ENCODE peak calls at places on chromosomes 3 and 15, in six cellular contexts. S, B, Y, O, D and E are unnamed samples.

GRCh38 chr3:146131616-146132410 is 29.2 kb downstream of the PLOD2 start:
- DNase-seq in B (no peak), D (peak), S (no peak), O (peak), Y (peak), E (no peak)

GRCh38 chr3:23276913-23277658 is 74.0 kb downstream of the UBE2E2 start:
- DNase-seq in D (no peak), B (no peak), Y (no peak), S (no peak), O (no peak), E (no peak)

GRCh38 chr3:151084893-151085226 is 604 bp upstream of the MED12L start:
- DNase-seq in S (no peak), D (no peak), B (no peak), O (no peak), Y (no peak), E (no peak)

GRCh38 chr3:3023106-3023505 is 87.1 kb downstream of the IL5RA start:
- DNase-seq in B (no peak), D (no peak), O (no peak), Y (no peak), S (no peak), E (no peak)

GRCh38 chr15:33201376-33202189 is 7.1 kb upstream of the FMN1 start:
- DNase-seq in D (peak), B (no peak), S (no peak), O (peak), Y (peak), E (peak)

GRCh38 chr3:114370537-114371174 is 76.8 kb downstream of the TIGIT start:
- DNase-seq in O (no peak), Y (no peak), D (no peak), S (no peak), B (no peak), E (no peak)

GRCh38 chr15:94638183-94638582 is 406.8 kb downstream of the MCTP2 start:
- DNase-seq in Y (no peak), D (no peak), S (no peak), B (no peak), O (no peak), E (no peak)

GRCh38 chr3:134619884-134620445 is 30.9 kb downstream of the KY start:
- DNase-seq in S (no peak), B (no peak), D (no peak), Y (no peak), O (no peak), E (no peak)

GRCh38 chr3:113557374-113557773 is 25.0 kb downstream of the SIDT1 start:
- DNase-seq in D (peak), O (peak), Y (peak), S (no peak), B (no peak), E (no peak)

GRCh38 chr3:71317749-71318458 is 265.6 kb downstream of the FOXP1 start:
- DNase-seq in D (peak), O (no peak), B (no peak), S (no peak), Y (peak), E (no peak)

GRCh38 chr15:74318376-74319137 is 48.9 kb downstream of the CYP11A1 start:
- DNase-seq in Y (no peak), D (peak), B (peak), S (peak), O (no peak), E (no peak)

GRCh38 chr3:11909726-11910125 is 63.0 kb upstream of the TAMM41 start:
- DNase-seq in S (no peak), D (no peak), O (no peak), B (no peak), Y (no peak), E (no peak)

GRCh38 chr3:58581328-58582091 is 4.3 kb upstream of the FAM107A start:
- DNase-seq in D (no peak), S (no peak), O (no peak), Y (no peak), B (no peak), E (no peak)

GRCh38 chr15:80852676-80853075 is 73.5 kb downstream of the CEMIP start:
- DNase-seq in O (no peak), S (no peak), Y (no peak), B (no peak), D (no peak), E (peak)

GRCh38 chr3:137946341-137946973 is 63.5 kb upstream of the CLDN18 start:
- DNase-seq in D (peak), Y (peak), S (peak), B (peak), O (peak), E (peak)

GRCh38 chr3:50570508-50571279 is 1.4 kb downstream of the HEMK1 start:
- DNase-seq in Y (no peak), S (no peak), B (no peak), O (no peak), D (no peak), E (no peak)

GRCh38 chr15:72315706-72316370 is 4.1 kb downstream of the CELF6 start:
- DNase-seq in D (no peak), O (peak), S (no peak), B (no peak), Y (no peak), E (no peak)

DNA sequence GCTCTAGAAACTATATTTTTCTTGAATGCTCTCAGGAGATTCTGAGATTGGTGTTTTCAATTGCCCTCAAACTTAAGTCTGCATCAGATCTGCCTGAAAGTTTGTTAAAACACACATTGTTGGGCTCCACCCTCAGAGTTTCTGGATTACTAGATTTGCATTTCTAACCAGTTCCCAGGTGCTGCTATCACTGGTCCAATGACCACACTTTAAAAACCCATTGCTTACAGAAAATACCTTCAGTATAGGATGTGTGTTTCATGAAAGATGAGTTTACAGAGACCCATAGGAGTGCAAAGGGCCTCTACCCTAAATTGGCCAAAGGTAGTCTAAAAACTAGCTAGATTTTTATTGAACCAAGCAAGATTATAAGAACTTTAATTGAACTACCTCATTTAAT is 17.8 kb downstream of the GRM7 start:
- DNase-seq in D (no peak), O (no peak), B (no peak), Y (no peak), S (no peak), E (no peak)
- H3K4me3 ChIP-seq in D (no peak), O (no peak), B (no peak), Y (no peak), S (no peak), E (no peak)

GRCh38 chr15:85333132-85333831 is 47.1 kb upstream of the AKAP13 start:
- DNase-seq in B (no peak), S (no peak), O (peak), Y (peak), D (peak), E (no peak)

GRCh38 chr15:85334241-85334640 is 46.2 kb upstream of the AKAP13 start:
- DNase-seq in S (no peak), D (no peak), O (no peak), Y (no peak), B (no peak), E (no peak)

GRCh38 chr15:85329561-85330421 is 50.6 kb upstream of the AKAP13 start:
- DNase-seq in S (peak), O (peak), D (peak), B (no peak), Y (peak), E (peak)

GRCh38 chr15:85331666-85332261 is 48.6 kb upstream of the AKAP13 start:
- DNase-seq in B (no peak), D (no peak), O (peak), Y (no peak), S (no peak), E (no peak)

GRCh38 chr15:85330941-85331588 is 49.3 kb upstream of the AKAP13 start:
- DNase-seq in D (peak), O (peak), Y (peak), S (peak), B (peak), E (peak)
- H3K4me3 ChIP-seq in D (peak), O (no peak), Y (no peak), S (no peak), B (no peak), E (no peak)

GRCh38 chr3:159854500-159855124 is 134.0 kb upstream of the IL12A start:
- DNase-seq in O (peak), B (no peak), Y (peak), D (peak), S (no peak), E (no peak)

GRCh38 chr3:159852821-159853505 is 135.7 kb upstream of the IL12A start:
- DNase-seq in B (peak), O (peak), S (peak), D (peak), Y (peak), E (no peak)

GRCh38 chr3:159853506-159853864 is 135.2 kb upstream of the IL12A start:
- DNase-seq in S (no peak), Y (no peak), O (no peak), B (no peak), D (no peak), E (no peak)

GRCh38 chr3:159850481-159850880 is 138.2 kb upstream of the IL12A start:
- DNase-seq in B (no peak), O (no peak), D (no peak), Y (no peak), S (no peak), E (no peak)

GRCh38 chr3:159852256-159852655 is 136.4 kb upstream of the IL12A start:
- DNase-seq in Y (no peak), D (peak), B (no peak), S (no peak), O (no peak), E (no peak)
- H3K4me3 ChIP-seq in Y (no peak), D (no peak), B (no peak), S (no peak), O (no peak), E (no peak)

DNA sequence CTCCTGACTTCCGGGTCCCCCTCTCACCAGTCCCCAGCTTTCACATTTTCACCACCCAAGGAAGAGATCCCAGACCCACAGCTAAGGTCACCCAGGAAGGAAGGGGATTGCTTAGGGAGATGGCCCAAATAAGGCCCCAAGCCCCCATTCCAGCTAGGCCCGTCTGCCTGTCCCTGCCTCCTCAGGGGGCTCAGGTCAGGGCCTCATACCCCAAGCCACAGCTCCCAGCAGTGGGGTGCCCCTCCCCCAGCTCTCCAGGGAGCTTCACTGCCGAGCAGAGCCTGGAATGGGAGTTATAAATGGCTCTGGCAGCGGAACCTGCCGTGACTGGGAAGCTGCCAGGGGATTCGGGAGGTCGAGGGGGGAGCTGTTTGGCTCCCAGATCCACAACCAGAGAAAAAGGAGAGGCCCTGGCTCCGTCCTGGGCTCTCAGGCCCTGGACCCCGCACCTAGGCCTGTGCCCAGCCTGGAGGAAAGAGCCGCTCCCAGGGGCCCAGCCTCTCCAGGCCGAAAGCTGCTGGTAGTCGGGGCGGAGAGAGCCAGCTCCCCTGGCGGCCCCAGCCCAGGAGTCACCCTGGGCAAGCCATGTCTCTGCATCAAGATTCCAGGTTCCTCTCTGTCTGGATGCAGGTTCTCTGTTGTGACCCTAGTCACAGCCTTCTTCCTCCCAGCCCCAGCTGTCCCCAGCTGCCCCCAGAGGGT is 550 bp downstream of the CCDC9B start:
- DNase-seq in S (peak), D (peak), B (peak), O (peak), Y (peak), E (peak)
- H3K4me3 ChIP-seq in S (peak), D (peak), B (peak), O (peak), Y (peak), E (peak)

DNA sequence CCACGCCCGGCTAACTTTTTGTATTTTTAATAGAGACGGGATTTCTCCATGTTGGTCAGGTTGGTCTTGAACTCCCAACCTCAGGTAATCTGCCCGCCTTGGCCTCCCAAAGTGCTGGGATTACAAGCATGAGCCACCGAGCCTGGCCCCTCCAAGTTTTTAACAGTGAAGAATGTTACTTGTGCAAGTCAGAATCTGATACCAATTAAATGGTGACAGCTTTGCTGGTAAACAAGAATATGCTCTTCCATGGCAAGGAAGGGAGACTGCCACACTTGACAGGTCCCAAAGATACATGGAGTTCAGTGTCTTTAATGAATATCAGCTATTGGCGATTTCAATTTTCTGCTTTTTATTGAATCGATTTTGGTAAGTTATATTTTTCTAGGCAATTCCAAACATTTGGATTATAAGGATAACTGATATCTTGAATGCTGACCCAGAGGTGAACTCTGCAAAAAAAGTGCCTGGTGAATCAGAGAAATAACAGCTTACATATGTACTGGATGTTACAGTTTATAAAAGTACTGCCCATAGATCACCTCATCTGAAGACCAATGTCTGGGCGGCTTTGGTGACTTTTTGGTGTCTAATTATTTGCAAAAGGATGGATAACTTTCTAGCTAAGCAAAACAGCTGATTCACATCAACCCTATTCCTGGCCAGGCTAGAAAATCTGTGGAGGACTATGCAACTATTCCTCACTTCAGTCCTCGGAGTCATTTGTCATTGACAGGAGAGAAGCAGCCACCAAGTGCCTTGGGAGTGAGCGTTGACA is 1.2 kb downstream of the PARP16 start:
- DNase-seq in S (no peak), Y (peak), O (peak), B (no peak), D (peak), E (no peak)
- H3K4me3 ChIP-seq in S (peak), Y (peak), O (peak), B (peak), D (peak), E (peak)